ENCODE peak calls at places on chromosomes 12 and 14, in eight cellular contexts. L, J, F, N, O, B, G and W are unnamed samples.

GRCh38 chr12:1494856-1495255 is 99.5 kb downstream of the FBXL14 start:
- DNase-seq in L (no peak), J (no peak), F (no peak), N (no peak), O (no peak), B (no peak), G (no peak), W (no peak)

GRCh38 chr12:52058631-52059324 is 7.5 kb downstream of the NR4A1 start:
- DNase-seq in L (no peak), J (no peak), F (no peak), N (no peak), O (no peak), B (no peak), G (no peak), W (no peak)

GRCh38 chr14:65850429-65851145 is 438.1 kb downstream of the FUT8 start:
- DNase-seq in L (peak; percentile 64), J (no peak), F (no peak), N (no peak), O (no peak), B (no peak), G (peak; percentile 25), W (no peak)

GRCh38 chr12:46774011-46774633 is 51.7 kb downstream of the SLC38A4 start:
- DNase-seq in L (no peak), J (no peak), F (no peak), N (no peak), O (no peak), B (peak; percentile 70), G (no peak), W (no peak)

GRCh38 chr12:56935752-56936151 is 1.5 kb upstream of the SDR9C7 start:
- DNase-seq in L (no peak), J (no peak), F (no peak), N (no peak), O (no peak), B (no peak), G (no peak), W (no peak)

GRCh38 chr14:102853703-102854396 is 68.6 kb upstream of the AMN start:
- DNase-seq in L (no peak), J (no peak), F (no peak), N (no peak), O (no peak), B (no peak), G (no peak), W (no peak)

GRCh38 chr14:68806526-68807147 is 13.8 kb upstream of the ZFP36L1 start:
- DNase-seq in L (no peak), J (peak; percentile 3), F (peak; percentile 84), N (no peak), O (peak; percentile 13), B (no peak), G (no peak), W (no peak)

GRCh38 chr14:53151523-53151866 is 1.6 kb downstream of the DDHD1 start:
- DNase-seq in L (no peak), J (no peak), F (no peak), N (no peak), O (peak; percentile 35), B (no peak), G (no peak), W (peak; percentile 1)